ENCODE peak calls at places on chromosomes 1 and 21, in four cellular contexts. Z is K562, D is H1, B is SK-N-SH. E is an unnamed sample.

GRCh38 chr1:6601865-6602668 is 602 bp downstream of the KLHL21 start:
- DNase-seq in Z (no peak), D (no peak), B (peak), E (peak)

GRCh38 chr1:174352883-174353608 is 94.7 kb upstream of the GPR52 start:
- DNase-seq in Z (no peak), D (no peak), B (no peak), E (no peak)

GRCh38 chr1:109322974-109323373 is 16.2 kb upstream of the MYBPHL start:
- DNase-seq in Z (no peak), D (no peak), B (no peak), E (no peak)

GRCh38 chr1:57319165-57319564 is 104.7 kb downstream of the DAB1 start:
- DNase-seq in Z (no peak), D (no peak), B (no peak), E (no peak)

GRCh38 chr1:148010527-148010926 is 82.3 kb downstream of the GPR89B start:
- DNase-seq in Z (no peak), D (no peak), B (peak), E (no peak)

GRCh38 chr21:27035791-27036190 is 68.9 kb upstream of the ADAMTS5 start:
- DNase-seq in Z (no peak), D (no peak), B (no peak), E (no peak)

GRCh38 chr1:23544444-23545389 is 13.7 kb upstream of the E2F2 start:
- DNase-seq in Z (peak), D (peak), B (peak), E (peak)

GRCh38 chr1:86239490-86239889 is 82.9 kb upstream of the COL24A1 start:
- DNase-seq in Z (no peak), D (no peak), B (no peak), E (no peak)

GRCh38 chr1:121443131-121443530 is 258.4 kb downstream of the SRGAP2C start:
- DNase-seq in Z (no peak), D (no peak), B (no peak), E (no peak)

GRCh38 chr1:61149010-61149860 is 66.9 kb downstream of the NFIA start:
- DNase-seq in Z (no peak), D (no peak), B (no peak), E (no peak)

GRCh38 chr1:151511636-151512215 is 539 bp downstream of the CGN start:
- DNase-seq in Z (no peak), D (peak), B (peak), E (peak)

GRCh38 chr1:10693497-10694273 is 102.8 kb downstream of the CASZ1 start:
- DNase-seq in Z (peak), D (peak), B (peak), E (peak)

GRCh38 chr1:38123356-38123755 is 76.8 kb upstream of the POU3F1 start:
- DNase-seq in Z (no peak), D (no peak), B (no peak), E (no peak)

GRCh38 chr1:36469163-36469562 is 5.0 kb upstream of the MRPS15 start:
- DNase-seq in Z (no peak), D (no peak), B (no peak), E (no peak)

GRCh38 chr1:11999236-11999635 is 19.0 kb downstream of the MFN2 start:
- DNase-seq in Z (no peak), D (no peak), B (no peak), E (no peak)

GRCh38 chr1:42851420-42851819 is 5.0 kb downstream of the ZNF691 start:
- DNase-seq in Z (no peak), D (no peak), B (no peak), E (no peak)

GRCh38 chr1:188027613-188028012 is 1198.9 kb downstream of the PLA2G4A start:
- DNase-seq in Z (no peak), D (no peak), B (no peak), E (no peak)

GRCh38 chr1:31182352-31182751 is 57.3 kb downstream of the NKAIN1 start:
- DNase-seq in Z (peak), D (peak), B (peak), E (peak)

GRCh38 chr1:102615896-102616295 is 492.4 kb downstream of the COL11A1 start:
- DNase-seq in Z (no peak), D (no peak), B (no peak), E (no peak)

GRCh38 chr21:32994305-32994704 is 31.4 kb upstream of the OLIG2 start:
- DNase-seq in Z (peak), D (no peak), B (peak), E (no peak)
- TF ChIP-seq CTCF in Z (peak), D (peak), B (peak), E (no peak)

DNA sequence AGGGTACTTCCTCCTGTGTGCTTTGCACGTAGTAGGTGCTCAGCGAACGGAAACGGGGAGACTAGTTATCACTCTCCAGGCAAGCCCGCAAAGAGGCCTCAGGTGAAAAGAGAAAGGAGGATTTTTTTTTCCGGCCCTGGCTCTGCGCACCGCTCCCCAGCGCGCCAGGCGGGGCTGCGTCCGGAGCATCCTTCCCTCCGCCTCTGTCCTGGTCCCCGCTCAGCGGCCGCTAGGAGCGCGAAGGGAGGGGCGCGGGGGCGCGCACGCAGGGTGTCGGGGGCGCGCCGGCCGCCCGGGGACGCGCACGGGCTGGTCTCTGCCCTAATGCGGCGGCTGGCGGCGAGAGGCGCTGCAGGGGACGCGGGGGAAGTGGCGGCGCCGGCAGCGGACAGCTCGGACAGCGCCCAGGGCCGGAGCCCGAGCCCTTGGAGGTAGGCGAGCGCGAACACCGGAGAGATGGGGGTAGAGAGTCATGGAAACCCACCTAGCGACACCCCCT is 42.3 kb upstream of the NFASC start:
- DNase-seq in Z (peak), D (peak), B (peak), E (peak)
- TF ChIP-seq TEAD4 in Z (no peak), D (no peak), B (no peak), E (no peak)

GRCh38 chr21:45596704-45597318 is 46.7 kb upstream of the PCBP3 start:
- DNase-seq in Z (peak), D (peak), B (peak), E (peak)

GRCh38 chr21:45600248-45600647 is 43.3 kb upstream of the PCBP3 start:
- DNase-seq in Z (no peak), D (no peak), B (no peak), E (no peak)

GRCh38 chr21:45599146-45599581 is 44.4 kb upstream of the PCBP3 start:
- DNase-seq in Z (no peak), D (no peak), B (no peak), E (peak)

GRCh38 chr21:45598666-45599065 is 44.9 kb upstream of the PCBP3 start:
- DNase-seq in Z (no peak), D (no peak), B (no peak), E (peak)

GRCh38 chr21:45598109-45598508 is 45.4 kb upstream of the PCBP3 start:
- DNase-seq in Z (no peak), D (no peak), B (no peak), E (peak)
- TF ChIP-seq CTCF in Z (no peak), D (no peak), B (no peak), E (no peak)

DNA sequence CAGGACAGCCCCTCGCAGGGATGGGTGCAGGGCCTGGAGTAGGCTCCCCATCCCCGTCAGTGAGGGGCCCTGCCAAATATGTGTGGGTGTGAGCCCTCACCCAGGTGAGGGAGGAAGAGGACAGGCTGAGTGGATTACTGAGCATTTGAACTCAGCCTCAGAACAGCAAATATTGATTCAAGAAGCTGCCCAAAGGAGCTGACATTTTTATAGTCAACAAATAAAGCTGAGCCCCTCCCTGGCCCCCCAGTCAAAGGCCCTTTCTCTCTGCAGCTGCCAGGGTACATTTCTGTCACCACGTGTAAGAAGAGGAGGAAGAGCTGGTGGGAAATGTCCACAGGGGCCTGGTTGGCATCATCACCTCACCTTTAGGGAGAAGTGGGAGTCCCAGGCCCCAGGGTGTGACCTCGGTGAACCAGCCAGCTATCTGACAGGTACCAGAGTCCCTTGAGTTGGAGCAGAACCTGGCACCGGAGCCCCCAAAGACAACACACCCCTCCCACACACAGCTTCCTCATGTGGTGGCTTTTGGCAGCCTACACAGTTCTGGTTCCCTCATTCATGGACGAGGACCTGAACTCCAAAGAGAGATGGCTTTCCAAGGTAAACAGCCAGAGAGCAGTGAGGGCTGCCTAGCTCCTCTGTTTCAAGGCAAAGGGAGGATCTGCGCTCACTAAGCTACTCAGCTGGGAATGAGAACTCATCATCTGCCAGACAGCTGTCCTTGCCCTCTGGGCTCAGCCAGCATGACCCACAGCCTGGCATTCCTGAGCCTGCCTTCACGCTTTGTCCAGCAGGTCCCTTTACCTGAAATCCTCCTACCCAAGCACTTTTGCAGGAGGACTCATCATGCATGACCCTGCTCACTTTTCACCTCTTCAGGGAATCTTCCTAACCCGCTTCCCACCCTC is 43.0 kb upstream of the TENT5C start:
- DNase-seq in Z (no peak), D (peak), B (no peak), E (no peak)
- TF ChIP-seq TEAD4 in Z (no peak), D (no peak), B (no peak), E (no peak)

GRCh38 chr1:185812934-185813333 is 78.7 kb downstream of the HMCN1 start:
- DNase-seq in Z (no peak), D (no peak), B (no peak), E (no peak)

GRCh38 chr1:185813401-185813979 is 79.3 kb downstream of the HMCN1 start:
- DNase-seq in Z (peak), D (no peak), B (peak), E (no peak)

GRCh38 chr1:185816460-185816859 is 82.3 kb downstream of the HMCN1 start:
- DNase-seq in Z (no peak), D (no peak), B (no peak), E (no peak)

GRCh38 chr1:185808675-185809074 is 74.5 kb downstream of the HMCN1 start:
- DNase-seq in Z (no peak), D (no peak), B (no peak), E (no peak)

GRCh38 chr1:185811062-185811709 is 77.0 kb downstream of the HMCN1 start:
- DNase-seq in Z (no peak), D (no peak), B (no peak), E (no peak)
- TF ChIP-seq CTCF in Z (no peak), D (no peak), B (no peak), E (no peak)

E was measured in WTC11.